ENCODE peak calls at places on chromosomes 2 and 18, in four cellular contexts. G is left ventricle myocardium inferior; I is CD4-positive, alpha-beta T cell; J is PC-3. C is an unnamed sample.

GRCh38 chr2:191206613-191207471 is 38.4 kb upstream of the MYO1B start:
- DNase-seq in I (no peak), G (no peak), J (no peak), C (no peak)

GRCh38 chr2:51994123-51994788 is 962.3 kb upstream of the NRXN1 start:
- DNase-seq in I (no peak), G (no peak), J (peak; percentile 35), C (no peak)

GRCh38 chr18:61132036-61132435 is 201.2 kb upstream of the CDH20 start:
- DNase-seq in G (no peak), I (no peak), J (no peak), C (no peak)

GRCh38 chr2:70641263-70641784 is 87.7 kb upstream of the TGFA start:
- DNase-seq in I (no peak), J (peak; percentile 56), G (no peak), C (no peak)

GRCh38 chr2:21559354-21559753 is 435.6 kb downstream of the TDRD15 start:
- DNase-seq in I (no peak), J (no peak), G (no peak), C (no peak)

GRCh38 chr2:214376631-214377624 is 33.9 kb upstream of the VWC2L start:
- DNase-seq in I (no peak), J (peak; percentile 68), G (no peak), C (no peak)

GRCh38 chr2:47165001-47165555 is 10.0 kb upstream of the STPG4 start:
- DNase-seq in G (no peak), I (no peak), J (no peak), C (no peak)

GRCh38 chr2:155218945-155219344 is 520.5 kb downstream of the KCNJ3 start:
- DNase-seq in J (no peak), I (no peak), G (no peak), C (no peak)

GRCh38 chr2:234292205-234292954 is 204.5 kb downstream of the ARL4C start:
- DNase-seq in J (no peak), I (peak; percentile 54), G (no peak), C (no peak)

GRCh38 chr2:126914811-126915500 is 16.3 kb downstream of the TEX51 start:
- DNase-seq in G (no peak), I (no peak), J (no peak), C (no peak)

GRCh38 chr18:55534547-55534946 is 53.4 kb downstream of the TCF4 start:
- DNase-seq in G (no peak), J (no peak), I (no peak), C (no peak)

GRCh38 chr18:64099244-64099643 is 49.6 kb downstream of the LINC00305 start:
- DNase-seq in I (no peak), G (no peak), J (no peak), C (no peak)

GRCh38 chr2:12059616-12060441 is 313.4 kb downstream of the LPIN1 start:
- DNase-seq in G (no peak), I (no peak), J (peak; percentile 52), C (no peak)

GRCh38 chr18:54622084-54622483 is 31.0 kb downstream of the DYNAP start:
- DNase-seq in I (no peak), G (no peak), J (no peak), C (no peak)

GRCh38 chr2:75896779-75897366 is 186.2 kb upstream of the GCFC2 start:
- DNase-seq in J (peak; percentile 60), G (no peak), I (no peak), C (peak; percentile 9)

GRCh38 chr2:10079192-10079930 is 850 bp downstream of the CYS1 start:
- DNase-seq in G (peak; percentile 54), J (peak; percentile 45), I (no peak), C (no peak)

GRCh38 chr2:169928463-169928864 is 101.2 kb downstream of the UBR3 start:
- DNase-seq in G (no peak), J (peak; percentile 72), I (no peak), C (no peak)

GRCh38 chr18:49459404-49460171 is 857 bp downstream of the DYM start:
- DNase-seq in J (peak; percentile 16), I (peak; percentile 9), G (no peak), C (no peak)

GRCh38 chr18:48674198-48674721 is 135.4 kb downstream of the CTIF start:
- DNase-seq in J (no peak), I (no peak), G (peak; percentile 31), C (no peak)

GRCh38 chr18:48837676-48838075 is 113.1 kb downstream of the SMAD7 start:
- DNase-seq in I (no peak), J (no peak), G (no peak), C (no peak)

GRCh38 chr2:164110518-164110917 is 374.7 kb upstream of the FIGN start:
- DNase-seq in G (no peak), I (no peak), J (no peak), C (no peak)

GRCh38 chr18:22346342-22346967 is 71.3 kb downstream of the CTAGE1 start:
- DNase-seq in I (no peak), J (peak; percentile 73), G (peak; percentile 63), C (no peak)

GRCh38 chr2:120365236-120365793 is 19.4 kb downstream of the INHBB start:
- DNase-seq in I (no peak), G (no peak), J (no peak), C (no peak)

GRCh38 chr2:62036229-62036628 is 130.8 kb downstream of the COMMD1 start:
- DNase-seq in J (no peak), G (no peak), I (no peak), C (no peak)

DNA sequence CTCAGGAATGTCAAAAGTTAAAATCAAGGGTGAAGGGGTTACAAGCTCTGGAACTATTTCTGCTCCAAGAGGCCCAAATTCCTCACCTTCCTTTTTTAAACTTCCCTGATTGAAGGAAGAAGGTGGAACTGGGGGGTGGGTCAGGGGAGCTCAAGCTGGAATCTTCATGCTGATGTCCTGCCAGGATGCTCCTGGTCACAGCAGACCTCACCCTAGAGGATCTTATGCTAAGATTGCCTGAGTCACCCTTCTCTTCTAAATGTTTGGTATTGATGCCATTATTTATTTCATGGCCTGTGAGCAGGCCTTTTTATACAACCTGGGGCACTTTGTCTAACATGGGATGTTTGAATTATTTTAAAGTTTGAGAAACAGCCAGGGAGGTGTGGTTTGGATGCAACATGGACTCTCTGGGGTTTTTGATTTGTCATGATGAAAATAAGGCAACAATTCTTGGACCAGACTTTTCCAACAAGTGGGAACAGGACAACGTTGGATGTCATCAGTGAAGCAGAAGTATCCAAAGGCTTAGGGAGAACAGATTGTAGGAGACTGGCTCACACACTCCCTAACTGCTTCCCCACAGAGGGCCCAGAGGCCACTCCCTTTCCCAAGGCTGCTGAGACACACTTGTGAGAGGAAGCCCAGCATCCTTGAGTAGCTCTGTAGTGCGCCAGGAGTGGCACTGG is 420.2 kb upstream of the MEX3C start:
- DNase-seq in J (peak; percentile 10), I (no peak), G (no peak), C (no peak)
- H3K27ac ChIP-seq in J (peak overlapping the region; percentile 83), I (no peak overlapping the region), G (no peak overlapping the region), C (no peak overlapping the region)

DNA sequence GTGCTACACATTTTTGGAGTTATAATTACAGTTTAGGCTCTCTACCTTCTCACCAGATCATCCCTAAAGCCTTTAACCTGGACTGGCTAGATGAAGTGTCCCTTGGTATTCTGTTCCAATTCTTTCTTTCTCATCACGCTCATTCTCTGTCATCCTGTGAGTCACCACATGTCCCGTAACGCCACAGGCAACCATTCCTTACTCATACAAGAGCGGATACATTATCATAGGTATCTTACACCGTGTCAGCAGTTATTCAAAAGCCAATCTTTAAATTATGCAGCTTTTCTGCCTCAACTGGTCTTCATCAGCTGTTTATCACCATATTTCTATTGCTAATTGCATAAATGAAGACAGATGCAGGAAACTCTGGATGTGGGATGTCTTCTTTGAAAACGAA is 47.7 kb downstream of the EML6 start:
- DNase-seq in J (peak; percentile 94), I (no peak), G (no peak), C (no peak)
- H3K27ac ChIP-seq in J (peak overlapping the region; percentile 92), I (no peak overlapping the region), G (no peak overlapping the region), C (no peak overlapping the region)

GRCh38 chr18:39305756-39306155 is 1740.2 kb upstream of the CELF4 start:
- DNase-seq in I (no peak), G (no peak), J (no peak), C (no peak)

GRCh38 chr18:39297225-39297624 is 1731.6 kb upstream of the CELF4 start:
- DNase-seq in G (no peak), J (no peak), I (no peak), C (no peak)

GRCh38 chr18:39302481-39302880 is 1736.9 kb upstream of the CELF4 start:
- DNase-seq in I (no peak), J (no peak), G (no peak), C (no peak)
- H3K27ac ChIP-seq in I (no peak overlapping the region), J (no peak overlapping the region), G (no peak overlapping the region), C (no peak overlapping the region)

DNA sequence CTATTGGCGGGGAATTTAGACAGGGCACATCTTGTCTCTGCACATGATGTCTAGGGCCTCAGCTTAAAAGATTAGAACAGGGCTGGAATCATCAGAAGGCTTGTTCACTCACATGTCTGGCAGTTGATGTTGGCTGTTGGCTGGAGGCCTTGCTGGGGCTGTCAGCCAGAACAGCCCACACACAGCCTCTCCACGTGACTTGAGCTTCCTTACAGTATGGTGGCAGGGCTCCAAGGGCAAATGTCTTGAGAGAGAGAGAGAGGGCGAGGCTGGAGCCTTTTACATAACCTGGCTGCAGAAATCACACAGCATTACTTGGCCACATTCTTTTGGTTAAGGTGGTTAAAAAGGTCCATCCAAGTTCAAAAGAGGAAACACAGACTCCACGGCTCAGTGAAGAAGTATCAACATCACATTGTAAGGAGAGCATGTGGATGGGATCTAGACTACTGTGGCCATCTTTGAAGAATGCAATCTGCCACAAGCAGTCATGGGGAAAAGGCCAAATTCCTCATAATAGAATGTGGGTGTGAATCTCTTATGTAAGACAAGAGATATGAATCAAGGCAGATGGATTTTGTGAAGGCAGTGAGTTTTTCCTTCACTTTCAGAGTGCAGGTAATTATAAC is 30.4 kb downstream of the SRSF7 start:
- DNase-seq in G (peak; percentile 81), I (no peak), J (peak; percentile 95), C (no peak)
- H3K27ac ChIP-seq in G (peak overlapping the region; percentile 88), I (no peak overlapping the region), J (peak overlapping the region; percentile 38), C (no peak overlapping the region)

DNA sequence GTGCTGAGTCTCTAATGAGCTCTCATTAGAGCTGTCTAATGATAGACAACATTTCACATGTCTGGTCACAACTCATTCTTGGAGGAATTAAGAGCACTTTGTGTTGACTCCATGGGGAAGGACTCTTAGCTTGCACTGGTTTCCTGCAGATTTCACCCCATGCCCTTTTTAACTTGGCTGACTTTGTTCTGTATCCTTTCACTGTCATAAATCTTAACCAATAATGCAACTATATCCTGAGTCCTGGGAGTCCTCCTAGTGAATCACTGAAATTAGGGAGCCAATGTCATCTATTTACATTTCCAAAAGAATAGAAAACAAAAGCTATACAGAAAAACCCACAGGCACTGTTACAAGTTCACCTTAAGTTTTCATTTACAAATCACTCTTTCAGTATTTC is 33.4 kb downstream of the FBXO15 start:
- DNase-seq in J (no peak), I (no peak), G (no peak), C (no peak)
- H3K27ac ChIP-seq in J (no peak overlapping the region), I (no peak overlapping the region), G (no peak overlapping the region), C (no peak overlapping the region)

C was measured in substantia nigra.